ENCODE peak calls at places on chromosome 5, in six cellular contexts. R is A549, E is SK-N-SH, P is K562, B is GM12878, F is HepG2. Q is an unnamed sample.

GRCh38 chr5:135761746-135762145 is 72.7 kb upstream of the SLC25A48 start:
- DNase-seq in P (no peak), E (no peak), B (no peak), F (no peak), R (no peak), Q (no peak)

GRCh38 chr5:128516978-128517377 is 21.1 kb downstream of the FBN2 start:
- DNase-seq in E (no peak), F (no peak), P (no peak), R (no peak), B (no peak), Q (no peak)

GRCh38 chr5:17441351-17441750 is 56.7 kb upstream of the TAF11L2 start:
- DNase-seq in B (no peak), E (no peak), F (no peak), P (no peak), R (peak), Q (peak)

GRCh38 chr5:6788439-6788838 is 75.2 kb downstream of the TENT4A start:
- DNase-seq in F (no peak), E (no peak), B (no peak), R (no peak), P (no peak), Q (no peak)

GRCh38 chr5:150227606-150228273 is 37.9 kb downstream of the SLC6A7 start:
- DNase-seq in F (no peak), B (no peak), E (peak), P (no peak), R (peak), Q (peak)

GRCh38 chr5:76256116-76256889 is 146.8 kb upstream of the IQGAP2 start:
- DNase-seq in F (peak), B (no peak), R (peak), P (peak), E (peak), Q (peak)

GRCh38 chr5:136011427-136012001 is 17.3 kb upstream of the TGFBI start:
- DNase-seq in R (peak), P (no peak), F (no peak), E (no peak), B (no peak), Q (peak)

GRCh38 chr5:6405591-6405990 is 27.2 kb upstream of the MED10 start:
- DNase-seq in F (no peak), E (no peak), B (no peak), R (no peak), P (no peak), Q (no peak)

GRCh38 chr5:151721812-151722391 is 35.2 kb upstream of the SPARC start:
- DNase-seq in P (no peak), E (no peak), R (no peak), B (no peak), F (no peak), Q (no peak)

GRCh38 chr5:139388198-139388821 is 1.4 kb downstream of the MZB1 start:
- DNase-seq in P (no peak), R (peak), E (no peak), B (no peak), F (peak), Q (peak)

GRCh38 chr5:98638701-98639100 is 134.8 kb upstream of the RGMB start:
- DNase-seq in R (no peak), F (no peak), B (no peak), E (no peak), P (no peak), Q (peak)

GRCh38 chr5:30849801-30850370 is 343.6 kb upstream of the CDH6 start:
- DNase-seq in F (peak), R (peak), E (no peak), P (no peak), B (no peak), Q (peak)

GRCh38 chr5:122942164-122942914 is 94.2 kb downstream of the PPIC start:
- DNase-seq in R (no peak), B (no peak), F (no peak), E (no peak), P (peak), Q (peak)

GRCh38 chr5:9454012-9454481 is 91.8 kb downstream of the SEMA5A start:
- DNase-seq in R (no peak), B (no peak), P (no peak), E (peak), F (no peak), Q (no peak)

GRCh38 chr5:9658726-9659125 is 28.6 kb upstream of the TAS2R1 start:
- DNase-seq in P (no peak), E (no peak), F (no peak), R (no peak), B (no peak), Q (peak)

GRCh38 chr5:170353011-170353890 is 35.9 kb downstream of the KCNMB1 start:
- DNase-seq in F (no peak), P (no peak), E (peak), R (no peak), B (no peak), Q (no peak)

GRCh38 chr5:76547242-76547890 is 75.8 kb downstream of the F2RL2 start:
- DNase-seq in E (no peak), R (no peak), P (no peak), B (peak), F (no peak), Q (no peak)

GRCh38 chr5:88438006-88438405 is 169.4 kb upstream of the TMEM161B start:
- DNase-seq in E (no peak), F (no peak), B (no peak), P (no peak), R (peak), Q (no peak)

GRCh38 chr5:172528440-172528839 is 74.1 kb upstream of the SH3PXD2B start:
- DNase-seq in F (no peak), B (no peak), E (no peak), P (peak), R (no peak), Q (no peak)

GRCh38 chr5:127290019-127290945 is at the start of gene MEGF10:
- DNase-seq in F (peak), P (peak), R (no peak), B (no peak), E (peak), Q (peak)

GRCh38 chr5:14457475-14457874 is 124.1 kb upstream of the OTULINL start:
- DNase-seq in P (no peak), B (no peak), E (peak), F (no peak), R (no peak), Q (no peak)

GRCh38 chr5:177404641-177405134 is 4.2 kb upstream of the PFN3 start:
- DNase-seq in R (no peak), B (no peak), E (peak), P (no peak), F (no peak), Q (no peak)

GRCh38 chr5:172757394-172758010 is 13.5 kb downstream of the DUSP1 start:
- DNase-seq in R (no peak), B (no peak), E (no peak), F (no peak), P (no peak), Q (no peak)

GRCh38 chr5:173643964-173644363 is 27.5 kb upstream of the BOD1 start:
- DNase-seq in B (peak), E (peak), P (no peak), R (no peak), F (no peak), Q (peak)

GRCh38 chr5:96144289-96144688 is 182.6 kb upstream of the ELL2 start:
- DNase-seq in B (no peak), F (no peak), E (no peak), R (no peak), P (no peak), Q (no peak)

GRCh38 chr5:31948006-31948405 is 226.1 kb downstream of the GOLPH3 start:
- DNase-seq in F (no peak), R (no peak), B (no peak), E (no peak), P (no peak), Q (no peak)

GRCh38 chr5:159049844-159050318 is 49.8 kb downstream of the EBF1 start:
- DNase-seq in P (no peak), R (peak), E (peak), B (no peak), F (no peak), Q (peak)

GRCh38 chr5:159048298-159048697 is 51.4 kb downstream of the EBF1 start:
- DNase-seq in E (no peak), P (no peak), B (no peak), F (no peak), R (peak), Q (no peak)

GRCh38 chr5:159050408-159051091 is 49.2 kb downstream of the EBF1 start:
- DNase-seq in B (no peak), R (no peak), P (no peak), F (no peak), E (no peak), Q (peak)

GRCh38 chr5:159045165-159045811 is 54.4 kb downstream of the EBF1 start:
- DNase-seq in E (no peak), F (no peak), B (no peak), P (no peak), R (no peak), Q (no peak)

DNA sequence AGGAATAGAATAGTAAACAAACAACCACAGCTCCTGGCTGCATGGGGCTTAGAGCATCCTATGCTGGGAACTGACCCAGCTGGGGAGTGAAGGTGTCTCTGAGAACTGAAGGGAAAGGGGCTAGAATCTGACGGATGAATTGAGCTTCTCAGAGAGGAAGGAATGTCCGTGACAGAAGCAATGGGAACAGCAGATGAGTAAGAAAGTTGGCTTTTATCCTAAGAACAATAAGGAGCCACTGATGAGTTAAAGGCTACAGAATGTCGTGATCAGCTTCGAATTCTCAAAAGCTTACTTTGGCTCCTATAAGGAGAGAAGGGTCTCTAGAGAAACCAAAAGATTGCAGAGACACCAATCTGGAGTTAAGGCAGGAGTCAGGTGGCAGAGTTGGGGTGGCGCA is 52.6 kb downstream of the EBF1 start:
- DNase-seq in F (no peak), B (no peak), P (no peak), R (no peak), E (no peak), Q (peak)
- TF ChIP-seq SMC3 in F (no peak), B (no peak), P (no peak), R (no peak), E (no peak), Q (no peak)

GRCh38 chr5:80198399-80198798 is 57.4 kb downstream of the SERINC5 start:
- DNase-seq in B (no peak), F (no peak), R (no peak), P (no peak), E (no peak), Q (no peak)
- H3K27ac ChIP-seq in B (no peak), F (no peak), R (no peak), P (no peak), E (no peak), Q (no peak)

GRCh38 chr5:143212261-143212660 is 191.2 kb downstream of the NR3C1 start:
- DNase-seq in P (no peak), E (no peak), R (no peak), F (no peak), B (no peak), Q (no peak)
- TF ChIP-seq SMC3 in P (no peak), E (no peak), R (no peak), F (no peak), B (no peak), Q (no peak)

DNA sequence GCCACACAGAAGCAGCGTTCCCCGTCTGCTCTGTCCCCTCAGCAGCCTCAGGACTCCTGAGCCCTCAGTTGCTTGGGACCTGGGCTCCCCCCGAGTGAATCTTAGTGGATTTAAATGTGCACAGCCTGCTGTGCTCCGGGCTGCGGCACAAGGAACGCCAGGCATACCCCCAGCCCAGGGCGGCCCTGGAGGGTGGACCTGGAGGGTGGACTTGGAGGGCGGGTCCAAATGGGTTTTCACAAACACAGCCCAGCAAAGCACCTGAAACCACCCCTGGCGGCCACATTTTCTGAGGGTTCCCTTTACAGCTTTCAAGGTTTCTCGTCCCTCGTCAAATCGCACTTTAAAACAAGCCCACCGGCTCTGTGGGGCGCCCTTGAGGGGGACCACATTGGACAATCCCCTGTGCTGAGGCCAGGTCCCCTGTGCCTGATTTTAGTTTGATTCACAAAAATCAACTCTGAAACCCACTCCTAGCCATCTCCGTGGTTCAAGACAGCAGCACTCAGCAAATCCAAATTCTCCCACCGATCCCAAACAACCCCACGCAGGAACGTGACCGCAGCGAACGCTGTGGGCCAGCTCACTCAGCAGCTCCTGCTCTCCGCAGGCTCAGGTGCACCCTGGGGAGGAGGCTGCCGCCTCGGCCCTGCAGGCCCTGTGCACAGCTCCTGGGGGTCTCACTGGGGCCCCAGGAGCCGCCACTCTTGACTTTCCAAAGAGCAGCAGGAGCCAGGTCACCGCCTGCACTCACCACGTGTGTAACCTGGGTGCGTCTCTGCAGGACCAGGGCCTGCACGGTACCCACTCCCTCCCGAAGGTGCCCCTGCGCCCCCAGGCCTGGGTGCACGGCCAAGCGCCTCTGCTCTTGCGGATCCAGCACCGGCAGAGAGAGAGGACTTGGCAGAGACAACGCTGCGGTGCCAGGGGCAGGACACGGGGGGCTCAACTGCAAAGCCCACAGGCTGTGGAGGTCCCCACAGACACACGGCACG is 29.1 kb downstream of the TERT start:
- DNase-seq in R (no peak), B (no peak), F (no peak), E (no peak), P (no peak), Q (no peak)
- H3K27ac ChIP-seq in R (no peak), B (no peak), F (no peak), E (no peak), P (no peak), Q (no peak)

GRCh38 chr5:55063220-55063863 is 39.1 kb upstream of the GZMA start:
- DNase-seq in F (no peak), R (no peak), E (no peak), B (no peak), P (no peak), Q (peak)
- TF ChIP-seq SMC3 in F (no peak), R (no peak), E (no peak), B (no peak), P (no peak), Q (no peak)

GRCh38 chr5:113675166-113675565 is 161.7 kb downstream of the YTHDC2 start:
- DNase-seq in F (no peak), B (no peak), R (no peak), P (no peak), E (no peak), Q (no peak)
- H3K27ac ChIP-seq in F (no peak), B (no peak), R (no peak), P (no peak), E (no peak), Q (no peak)

DNA sequence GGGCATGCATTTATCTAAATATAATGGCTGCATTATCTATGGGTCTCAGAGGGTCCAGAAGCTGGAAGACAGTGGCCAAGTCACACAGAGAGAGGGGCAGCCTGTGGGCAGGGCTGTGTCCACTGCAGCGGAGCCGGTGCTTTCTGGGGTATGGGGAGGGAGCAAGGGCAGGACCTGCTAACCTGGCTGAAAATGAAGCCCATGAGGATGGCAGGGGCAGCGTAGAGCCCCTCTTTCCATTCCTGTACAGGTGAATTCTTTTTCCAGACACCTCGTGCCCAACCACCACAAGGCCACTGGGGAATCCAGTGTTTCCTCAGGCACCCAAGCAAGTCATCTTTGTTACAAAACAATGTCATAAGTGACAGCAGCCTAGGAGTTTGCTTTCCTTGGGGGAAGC is 305.9 kb upstream of the IRX4 start:
- DNase-seq in E (no peak), B (no peak), F (no peak), R (no peak), P (no peak), Q (no peak)
- TF ChIP-seq SMC3 in E (no peak), B (no peak), F (no peak), R (no peak), P (no peak), Q (no peak)

Q was measured in IMR-90.